ENCODE peak calls at places on chromosomes 4 and X, in eight cellular contexts. One of them, this sample, is unnamed. For H3K27me3 and H3K4me1, the result is how much of the 10 kb centered on the place peaks cover.

GRCh38 chr4:54781771-54782170 is 124.0 kb downstream of the KIT start:
- DNase-seq in SK-N-SH: no peak
- DNase-seq in GM23338: no peak
- DNase-seq in neural progenitor cell: no peak
- DNase-seq in GM23248: peak
- DNase-seq in hepatocyte: no peak
- DNase-seq in HCT116: no peak
- DNase-seq in PC-3: no peak
- DNase-seq in this sample: no peak

GRCh38 chrX:77298296-77298695 is 148.9 kb upstream of the FGF16 start:
- DNase-seq in PC-3: peak
- DNase-seq in HCT116: no peak
- DNase-seq in SK-N-SH: no peak
- DNase-seq in hepatocyte: no peak
- DNase-seq in GM23248: no peak
- DNase-seq in GM23338: no peak
- DNase-seq in neural progenitor cell: no peak
- DNase-seq in this sample: no peak

GRCh38 chrX:115311139-115311538 is 21.6 kb downstream of the LUZP4 start:
- DNase-seq in GM23338: peak
- DNase-seq in neural progenitor cell: peak
- DNase-seq in GM23248: no peak
- DNase-seq in PC-3: no peak
- DNase-seq in SK-N-SH: peak
- DNase-seq in hepatocyte: no peak
- DNase-seq in HCT116: no peak
- DNase-seq in this sample: no peak

GRCh38 chr4:25421819-25422511 is 44.9 kb downstream of the ANAPC4 start:
- DNase-seq in GM23338: no peak
- DNase-seq in PC-3: no peak
- DNase-seq in neural progenitor cell: no peak
- DNase-seq in SK-N-SH: no peak
- DNase-seq in GM23248: no peak
- DNase-seq in hepatocyte: no peak
- DNase-seq in HCT116: no peak
- DNase-seq in this sample: no peak

GRCh38 chrX:17154001-17154400 is 207.5 kb downstream of the REPS2 start:
- DNase-seq in HCT116: no peak
- DNase-seq in hepatocyte: no peak
- DNase-seq in SK-N-SH: no peak
- DNase-seq in GM23338: no peak
- DNase-seq in PC-3: peak
- DNase-seq in GM23248: peak
- DNase-seq in neural progenitor cell: no peak
- DNase-seq in this sample: no peak

GRCh38 chr4:88054909-88055308 is 47.5 kb downstream of the PKD2 start:
- DNase-seq in neural progenitor cell: peak
- DNase-seq in PC-3: peak
- DNase-seq in GM23248: peak
- DNase-seq in SK-N-SH: peak
- DNase-seq in GM23338: peak
- DNase-seq in hepatocyte: peak
- DNase-seq in HCT116: peak
- DNase-seq in this sample: peak

GRCh38 chrX:125651426-125651825 is 331.8 kb downstream of the TEX13C start:
- DNase-seq in PC-3: no peak
- DNase-seq in HCT116: no peak
- DNase-seq in GM23338: no peak
- DNase-seq in SK-N-SH: no peak
- DNase-seq in neural progenitor cell: no peak
- DNase-seq in hepatocyte: no peak
- DNase-seq in GM23248: no peak
- DNase-seq in this sample: no peak

GRCh38 chr4:30208731-30209435 is 511.3 kb upstream of the PCDH7 start:
- DNase-seq in SK-N-SH: no peak
- DNase-seq in GM23248: no peak
- DNase-seq in neural progenitor cell: no peak
- DNase-seq in hepatocyte: no peak
- DNase-seq in HCT116: peak
- DNase-seq in PC-3: peak
- DNase-seq in GM23338: no peak
- DNase-seq in this sample: no peak

GRCh38 chr4:122855491-122855890 is 28.9 kb downstream of the FGF2 start:
- DNase-seq in PC-3: no peak
- DNase-seq in neural progenitor cell: no peak
- DNase-seq in SK-N-SH: no peak
- DNase-seq in GM23248: no peak
- DNase-seq in HCT116: no peak
- DNase-seq in hepatocyte: no peak
- DNase-seq in GM23338: no peak
- DNase-seq in this sample: peak

GRCh38 chrX:2678583-2678982 is 12.5 kb upstream of the CD99 start:
- DNase-seq in HCT116: no peak
- DNase-seq in GM23338: no peak
- DNase-seq in hepatocyte: no peak
- DNase-seq in neural progenitor cell: no peak
- DNase-seq in GM23248: no peak
- DNase-seq in PC-3: no peak
- DNase-seq in SK-N-SH: no peak
- DNase-seq in this sample: no peak

GRCh38 chr4:6175426-6175825 is 24.9 kb downstream of the JAKMIP1 start:
- DNase-seq in GM23338: no peak
- DNase-seq in PC-3: no peak
- DNase-seq in GM23248: no peak
- DNase-seq in hepatocyte: no peak
- DNase-seq in HCT116: no peak
- DNase-seq in SK-N-SH: no peak
- DNase-seq in neural progenitor cell: no peak
- DNase-seq in this sample: no peak

GRCh38 chr4:17448689-17449088 is 63.2 kb downstream of the QDPR start:
- DNase-seq in neural progenitor cell: no peak
- DNase-seq in GM23338: no peak
- DNase-seq in SK-N-SH: no peak
- DNase-seq in HCT116: no peak
- DNase-seq in hepatocyte: no peak
- DNase-seq in GM23248: peak
- DNase-seq in PC-3: peak
- DNase-seq in this sample: peak

GRCh38 chr4:173189117-173189693 is 20.6 kb downstream of the GALNT7 start:
- DNase-seq in neural progenitor cell: no peak
- DNase-seq in PC-3: no peak
- DNase-seq in GM23248: peak
- DNase-seq in SK-N-SH: no peak
- DNase-seq in HCT116: no peak
- DNase-seq in hepatocyte: no peak
- DNase-seq in GM23338: no peak
- DNase-seq in this sample: no peak

GRCh38 chr4:36613999-36614398 is 332.6 kb downstream of the DTHD1 start:
- DNase-seq in GM23338: no peak
- DNase-seq in hepatocyte: no peak
- DNase-seq in neural progenitor cell: no peak
- DNase-seq in HCT116: no peak
- DNase-seq in GM23248: no peak
- DNase-seq in SK-N-SH: no peak
- DNase-seq in PC-3: no peak
- DNase-seq in this sample: no peak

GRCh38 chr4:96736352-96736889 is 896.5 kb downstream of the PDHA2 start:
- DNase-seq in GM23338: peak
- DNase-seq in GM23248: peak
- DNase-seq in hepatocyte: peak
- DNase-seq in HCT116: peak
- DNase-seq in neural progenitor cell: peak
- DNase-seq in PC-3: peak
- DNase-seq in SK-N-SH: no peak
- DNase-seq in this sample: no peak

GRCh38 chr4:14196141-14196540 is 568.6 kb upstream of the BOD1L1 start:
- DNase-seq in neural progenitor cell: peak
- DNase-seq in GM23338: peak
- DNase-seq in hepatocyte: peak
- DNase-seq in HCT116: no peak
- DNase-seq in SK-N-SH: no peak
- DNase-seq in PC-3: peak
- DNase-seq in GM23248: peak
- DNase-seq in this sample: peak

GRCh38 chr4:153013202-153013988 is 77.3 kb downstream of the FHDC1 start:
- DNase-seq in HCT116: no peak
- DNase-seq in neural progenitor cell: no peak
- DNase-seq in hepatocyte: no peak
- DNase-seq in SK-N-SH: no peak
- DNase-seq in PC-3: no peak
- DNase-seq in GM23338: no peak
- DNase-seq in GM23248: peak
- DNase-seq in this sample: no peak

GRCh38 chrX:146707781-146708180 is 101.8 kb upstream of the CXorf51B start:
- DNase-seq in SK-N-SH: no peak
- DNase-seq in hepatocyte: peak
- DNase-seq in GM23248: no peak
- DNase-seq in GM23338: peak
- DNase-seq in PC-3: no peak
- DNase-seq in HCT116: no peak
- DNase-seq in neural progenitor cell: peak
- DNase-seq in this sample: no peak

GRCh38 chrX:101057095-101057714 is 5.3 kb upstream of the TRMT2B start:
- DNase-seq in SK-N-SH: no peak
- DNase-seq in PC-3: peak
- DNase-seq in neural progenitor cell: no peak
- DNase-seq in hepatocyte: no peak
- DNase-seq in GM23248: peak
- DNase-seq in GM23338: no peak
- DNase-seq in HCT116: no peak
- DNase-seq in this sample: no peak

GRCh38 chr4:6988016-6988715 is 55.0 kb upstream of the TADA2B start:
- DNase-seq in neural progenitor cell: no peak
- DNase-seq in hepatocyte: no peak
- DNase-seq in GM23338: no peak
- DNase-seq in SK-N-SH: peak
- DNase-seq in PC-3: no peak
- DNase-seq in HCT116: no peak
- DNase-seq in GM23248: peak
- DNase-seq in this sample: peak

GRCh38 chrX:43676960-43677582 is 21.0 kb downstream of the MAOA start:
- DNase-seq in HCT116: no peak
- DNase-seq in GM23248: no peak
- DNase-seq in hepatocyte: peak
- DNase-seq in neural progenitor cell: peak
- DNase-seq in SK-N-SH: peak
- DNase-seq in PC-3: no peak
- DNase-seq in GM23338: peak
- DNase-seq in this sample: no peak

GRCh38 chrX:19342331-19342906 is 1.3 kb upstream of the PDHA1 start:
- DNase-seq in GM23338: no peak
- DNase-seq in GM23248: peak
- DNase-seq in HCT116: no peak
- DNase-seq in neural progenitor cell: no peak
- DNase-seq in hepatocyte: peak
- DNase-seq in PC-3: peak
- DNase-seq in SK-N-SH: no peak
- DNase-seq in this sample: no peak

GRCh38 chrX:18983711-18984380 is at the start of gene PHKA2:
- DNase-seq in neural progenitor cell: no peak
- DNase-seq in GM23338: peak
- DNase-seq in SK-N-SH: peak
- DNase-seq in HCT116: no peak
- DNase-seq in hepatocyte: peak
- DNase-seq in GM23248: peak
- DNase-seq in PC-3: peak
- DNase-seq in this sample: peak

GRCh38 chr4:833731-834367 is 7.9 kb upstream of the CPLX1 start:
- DNase-seq in GM23248: no peak
- DNase-seq in HCT116: no peak
- DNase-seq in PC-3: no peak
- DNase-seq in SK-N-SH: no peak
- DNase-seq in neural progenitor cell: no peak
- DNase-seq in GM23338: no peak
- DNase-seq in hepatocyte: no peak
- DNase-seq in this sample: no peak

GRCh38 chr4:159248383-159249178 is 145.7 kb downstream of the RAPGEF2 start:
- DNase-seq in GM23248: peak
- DNase-seq in SK-N-SH: peak
- DNase-seq in GM23338: no peak
- DNase-seq in hepatocyte: peak
- DNase-seq in PC-3: no peak
- DNase-seq in HCT116: no peak
- DNase-seq in neural progenitor cell: no peak
- DNase-seq in this sample: no peak

DNA sequence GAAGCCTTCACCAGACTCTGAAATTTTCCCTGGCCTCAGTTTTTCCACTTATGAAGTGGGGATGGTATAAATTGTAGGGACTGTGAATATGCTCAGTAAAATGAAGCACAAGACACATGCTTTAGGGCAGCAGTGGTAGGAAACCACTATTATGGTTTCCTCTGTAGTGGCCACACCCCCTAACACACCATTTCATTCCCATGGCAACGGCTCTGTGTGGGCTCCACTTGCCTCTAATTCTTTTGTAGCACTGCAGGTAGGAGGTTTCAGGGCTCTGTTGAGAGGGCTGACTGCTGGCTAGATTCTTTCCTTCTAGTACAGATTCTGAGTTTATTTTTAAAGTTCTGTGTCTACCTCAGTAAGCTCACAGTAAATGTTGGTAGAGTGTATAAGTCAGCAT is 3.5 kb upstream of the VMA21 start:
- DNase-seq in SK-N-SH: no peak
- DNase-seq in GM23338: peak
- DNase-seq in hepatocyte: no peak
- DNase-seq in neural progenitor cell: peak
- DNase-seq in HCT116: no peak
- DNase-seq in PC-3: no peak
- DNase-seq in GM23248: no peak
- DNase-seq in this sample: peak
- TF ChIP-seq EZH2phosphoT487 in SK-N-SH: no peak
- TF ChIP-seq EZH2phosphoT487 in GM23338: no peak
- TF ChIP-seq EZH2phosphoT487 in hepatocyte: no peak
- TF ChIP-seq EZH2phosphoT487 in neural progenitor cell: no peak
- TF ChIP-seq EZH2phosphoT487 in HCT116: no peak
- TF ChIP-seq EZH2phosphoT487 in PC-3: no peak
- TF ChIP-seq EZH2phosphoT487 in GM23248: no peak
- TF ChIP-seq EZH2phosphoT487 in this sample: no peak

GRCh38 chrX:68909945-68910344 is 81.1 kb downstream of the EFNB1 start:
- DNase-seq in hepatocyte: no peak
- DNase-seq in SK-N-SH: no peak
- DNase-seq in neural progenitor cell: no peak
- DNase-seq in GM23338: no peak
- DNase-seq in HCT116: no peak
- DNase-seq in PC-3: no peak
- DNase-seq in GM23248: no peak
- DNase-seq in this sample: no peak
- H3K27me3 ChIP-seq in hepatocyte: under half
- H3K27me3 ChIP-seq in SK-N-SH: under half
- H3K27me3 ChIP-seq in neural progenitor cell: under half
- H3K27me3 ChIP-seq in GM23338: under half
- H3K27me3 ChIP-seq in HCT116: under half
- H3K27me3 ChIP-seq in PC-3: under half
- H3K27me3 ChIP-seq in GM23248: under half
- H3K27me3 ChIP-seq in this sample: under half

GRCh38 chr4:38669233-38669632 is 5.2 kb downstream of the KLF3 start:
- DNase-seq in PC-3: no peak
- DNase-seq in GM23338: no peak
- DNase-seq in HCT116: no peak
- DNase-seq in SK-N-SH: no peak
- DNase-seq in neural progenitor cell: no peak
- DNase-seq in hepatocyte: no peak
- DNase-seq in GM23248: peak
- DNase-seq in this sample: no peak
- H3K4me1 ChIP-seq in PC-3: half or more
- H3K4me1 ChIP-seq in GM23338: half or more
- H3K4me1 ChIP-seq in HCT116: half or more
- H3K4me1 ChIP-seq in SK-N-SH: half or more
- H3K4me1 ChIP-seq in neural progenitor cell: half or more
- H3K4me1 ChIP-seq in hepatocyte: half or more
- H3K4me1 ChIP-seq in GM23248: half or more
- H3K4me1 ChIP-seq in this sample: half or more

GRCh38 chrX:9573282-9574106 is 108.6 kb downstream of the TBL1X start:
- DNase-seq in PC-3: no peak
- DNase-seq in GM23248: no peak
- DNase-seq in HCT116: no peak
- DNase-seq in SK-N-SH: no peak
- DNase-seq in hepatocyte: peak
- DNase-seq in GM23338: peak
- DNase-seq in neural progenitor cell: peak
- DNase-seq in this sample: no peak
- TF ChIP-seq EZH2phosphoT487 in PC-3: no peak
- TF ChIP-seq EZH2phosphoT487 in GM23248: no peak
- TF ChIP-seq EZH2phosphoT487 in HCT116: no peak
- TF ChIP-seq EZH2phosphoT487 in SK-N-SH: no peak
- TF ChIP-seq EZH2phosphoT487 in hepatocyte: no peak
- TF ChIP-seq EZH2phosphoT487 in GM23338: no peak
- TF ChIP-seq EZH2phosphoT487 in neural progenitor cell: no peak
- TF ChIP-seq EZH2phosphoT487 in this sample: no peak